ENCODE peak calls at places on chromosomes 3 and 15, in nine cellular contexts. S is AG09309; D is GM13977; F is HuH-7; X is EL; K is HEK293T; U is effector memory CD8-positive, alpha-beta T cell; R is glutamatergic neuron; C is upper lobe of right lung. A is an unnamed sample.

GRCh38 chr3:52218026-52218425 is 7.4 kb downstream of the TLR9 start:
- DNase-seq in S (no peak), D (no peak), F (no peak), X (no peak), K (no peak), U (no peak), R (no peak), C (no peak), A (no peak)

GRCh38 chr3:181384970-181385369 is 326.8 kb upstream of the SOX2 start:
- DNase-seq in S (no peak), D (no peak), F (no peak), X (no peak), K (no peak), U (no peak), R (no peak), C (no peak), A (no peak)

GRCh38 chr3:177618873-177619771 is 421.8 kb upstream of the TBL1XR1 start:
- DNase-seq in S (no peak), D (no peak), F (no peak), X (peak; percentile 60), K (no peak), U (no peak), R (no peak), C (no peak), A (no peak)

GRCh38 chr3:51777985-51778384 is 1.1 kb downstream of the IQCF6 start:
- DNase-seq in S (no peak), D (no peak), F (no peak), X (no peak), K (no peak), U (no peak), R (peak; percentile 73), C (peak; percentile 80), A (no peak)

GRCh38 chr3:156787926-156788663 is 38.1 kb upstream of the LEKR1 start:
- DNase-seq in S (peak; percentile 93), D (peak; percentile 27), F (no peak), X (peak; percentile 96), K (peak; percentile 12), U (no peak), R (no peak), C (no peak), A (no peak)

GRCh38 chr3:124846189-124846588 is 41.0 kb downstream of the ITGB5 start:
- DNase-seq in S (peak; percentile 57), D (no peak), F (no peak), X (peak; percentile 63), K (no peak), U (no peak), R (no peak), C (no peak), A (no peak)

GRCh38 chr3:15998896-15999295 is 175.6 kb upstream of the GALNT15 start:
- DNase-seq in S (no peak), D (no peak), F (no peak), X (no peak), K (no peak), U (no peak), R (no peak), C (no peak), A (no peak)

GRCh38 chr3:25150199-25150598 is 277.9 kb upstream of the RARB start:
- DNase-seq in S (no peak), D (no peak), F (no peak), X (no peak), K (no peak), U (no peak), R (no peak), C (no peak), A (no peak)

GRCh38 chr15:26889298-26889898 is 22.5 kb downstream of the GABRA5 start:
- DNase-seq in S (peak; percentile 27), D (peak; percentile 67), F (peak; percentile 52), X (peak; percentile 50), K (no peak), U (no peak), R (no peak), C (no peak), A (peak; percentile 13)

GRCh38 chr15:33298631-33299030 is 12.1 kb upstream of the RYR3 start:
- DNase-seq in S (no peak), D (no peak), F (no peak), X (no peak), K (no peak), U (no peak), R (no peak), C (no peak), A (no peak)

GRCh38 chr3:142270407-142270806 is 45.0 kb upstream of the GK5 start:
- DNase-seq in S (no peak), D (no peak), F (no peak), X (no peak), K (no peak), U (peak; percentile 37), R (no peak), C (no peak), A (no peak)

GRCh38 chr3:48595075-48595525 is at the start of gene COL7A1:
- DNase-seq in S (no peak), D (peak; percentile 75), F (no peak), X (no peak), K (no peak), U (no peak), R (no peak), C (no peak), A (no peak)

GRCh38 chr15:77107068-77107467 is 36.2 kb upstream of the TSPAN3 start:
- DNase-seq in S (no peak), D (no peak), F (no peak), X (no peak), K (no peak), U (no peak), R (peak; percentile 39), C (no peak), A (no peak)

GRCh38 chr3:32882603-32883025 is 64.8 kb downstream of the TRIM71 start:
- DNase-seq in S (no peak), D (peak; percentile 36), F (no peak), X (no peak), K (no peak), U (no peak), R (no peak), C (no peak), A (no peak)

GRCh38 chr3:13479332-13479581 is 849 bp upstream of the HDAC11 start:
- DNase-seq in S (no peak), D (no peak), F (peak; percentile 72), X (peak; percentile 23), K (peak; percentile 37), U (peak; percentile 22), R (peak; percentile 52), C (peak; percentile 84), A (no peak)

GRCh38 chr15:32843211-32843907 is 125.6 kb downstream of the GREM1 start:
- DNase-seq in S (peak; percentile 80), D (no peak), F (no peak), X (no peak), K (no peak), U (no peak), R (no peak), C (no peak), A (no peak)

GRCh38 chr15:38254065-38254883 is 1.6 kb downstream of the SPRED1 start:
- DNase-seq in S (no peak), D (peak; percentile 31), F (peak; percentile 65), X (peak; percentile 76), K (peak; percentile 18), U (peak; percentile 14), R (no peak), C (no peak), A (no peak)

GRCh38 chr15:92920595-92921169 is 20.6 kb downstream of the CHD2 start:
- DNase-seq in S (no peak), D (no peak), F (no peak), X (no peak), K (no peak), U (no peak), R (no peak), C (no peak), A (no peak)

GRCh38 chr3:66153471-66153870 is 67.3 kb upstream of the SLC25A26 start:
- DNase-seq in S (no peak), D (no peak), F (no peak), X (no peak), K (peak; percentile 16), U (no peak), R (no peak), C (no peak), A (no peak)

GRCh38 chr15:62920569-62921502 is 121.7 kb upstream of the TPM1 start:
- DNase-seq in S (peak; percentile 79), D (no peak), F (no peak), X (peak; percentile 60), K (no peak), U (no peak), R (no peak), C (no peak), A (no peak)

GRCh38 chr3:58384381-58385090 is 49.1 kb downstream of the PDHB start:
- DNase-seq in S (no peak), D (no peak), F (no peak), X (no peak), K (no peak), U (no peak), R (no peak), C (no peak), A (no peak)

GRCh38 chr3:58299839-58300516 is 6.1 kb upstream of the RPP14 start:
- DNase-seq in S (peak; percentile 21), D (no peak), F (no peak), X (peak; percentile 36), K (no peak), U (no peak), R (no peak), C (no peak), A (no peak)

GRCh38 chr3:134487406-134487805 is 1.5 kb downstream of the CEP63 start:
- DNase-seq in S (no peak), D (peak; percentile 57), F (no peak), X (no peak), K (no peak), U (no peak), R (no peak), C (no peak), A (no peak)

GRCh38 chr3:112357888-112358287 is 24.9 kb downstream of the CD200 start:
- DNase-seq in S (no peak), D (no peak), F (no peak), X (no peak), K (no peak), U (no peak), R (no peak), C (no peak), A (no peak)

GRCh38 chr15:40289140-40289775 is 6.4 kb upstream of the ANKRD63 start:
- DNase-seq in S (no peak), D (no peak), F (no peak), X (no peak), K (no peak), U (no peak), R (no peak), C (no peak), A (no peak)

GRCh38 chr15:58473720-58474119 is 41.9 kb downstream of the LIPC start:
- DNase-seq in S (peak; percentile 46), D (peak; percentile 36), F (no peak), X (peak; percentile 74), K (no peak), U (no peak), R (no peak), C (no peak), A (no peak)

GRCh38 chr15:29632671-29633406 is 189.4 kb downstream of the TJP1 start:
- DNase-seq in S (no peak), D (no peak), F (no peak), X (no peak), K (no peak), U (no peak), R (no peak), C (no peak), A (no peak)

A was measured in NCI-H2107.